ENCODE peak calls at places on chromosomes 11 and 22, in five cellular contexts. L, S, G, I and K are unnamed samples.

GRCh38 chr22:44351685-44352377 is 39.1 kb upstream of the SHISAL1 start:
- DNase-seq in L (no peak), G (no peak), S (no peak), I (no peak), K (no peak)

GRCh38 chr11:114412946-114413345 is 12.5 kb downstream of the RBM7 start:
- DNase-seq in G (no peak), S (no peak), I (no peak), L (no peak), K (no peak)

GRCh38 chr22:36954251-36955014 is 41.0 kb downstream of the CSF2RB start:
- DNase-seq in L (no peak), I (no peak), G (no peak), S (no peak), K (peak; percentile 45)

GRCh38 chr11:120182790-120183491 is 27.9 kb upstream of the OAF start:
- DNase-seq in L (no peak), I (no peak), G (peak; percentile 66), S (peak; percentile 4), K (no peak)

GRCh38 chr11:88631497-88631896 is 294.0 kb upstream of the CTSC start:
- DNase-seq in I (no peak), G (no peak), S (no peak), L (no peak), K (no peak)

GRCh38 chr22:39967103-39967829 is 7.1 kb downstream of the TMA7B start:
- DNase-seq in I (no peak), G (no peak), L (no peak), S (no peak), K (no peak)

GRCh38 chr11:76267563-76267962 is 61.3 kb upstream of the WNT11 start:
- DNase-seq in S (no peak), L (no peak), G (no peak), I (no peak), K (no peak)

GRCh38 chr11:1853376-1854131 is 670 bp downstream of the LSP1 start:
- DNase-seq in L (no peak), S (peak; percentile 19), I (no peak), G (no peak), K (no peak)

GRCh38 chr11:60945295-60945667 is 6.7 kb downstream of the SLC15A3 start:
- DNase-seq in I (no peak), S (no peak), L (no peak), G (no peak), K (no peak)

GRCh38 chr22:33188316-33188715 is 130.1 kb upstream of the SYN3 start:
- DNase-seq in L (no peak), I (no peak), G (no peak), S (peak; percentile 30), K (no peak)

GRCh38 chr11:104830080-104830479 is 68.2 kb downstream of the CASP12 start:
- DNase-seq in L (no peak), G (no peak), S (no peak), I (no peak), K (no peak)

GRCh38 chr22:39405346-39406085 is 5.9 kb downstream of the TAB1 start:
- DNase-seq in L (no peak), G (no peak), S (no peak), I (no peak), K (no peak)

GRCh38 chr11:101091781-101092180 is 37.8 kb downstream of the PGR start:
- DNase-seq in L (no peak), I (no peak), S (no peak), G (no peak), K (no peak)

GRCh38 chr11:2442554-2442953 is 1.8 kb downstream of the TRPM5 start:
- DNase-seq in L (no peak), G (no peak), I (no peak), S (no peak), K (no peak)

GRCh38 chr11:44973634-44974401 is 23.1 kb upstream of the TP53I11 start:
- DNase-seq in S (no peak), L (no peak), I (no peak), G (no peak), K (no peak)

GRCh38 chr11:24422371-24422770 is 74.5 kb upstream of the LUZP2 start:
- DNase-seq in G (no peak), I (no peak), L (no peak), S (no peak), K (no peak)

GRCh38 chr11:74011360-74012071 is 2.6 kb upstream of the UCP3 start:
- DNase-seq in L (no peak), G (no peak), S (no peak), I (peak; percentile 19), K (peak; percentile 63)

GRCh38 chr11:71251761-71252433 is 480 bp downstream of the SHANK2 start:
- DNase-seq in L (no peak), G (no peak), I (no peak), S (peak; percentile 8), K (peak; percentile 48)

GRCh38 chr11:122229611-122230386 is 113.8 kb upstream of the BLID start:
- DNase-seq in G (no peak), S (no peak), L (no peak), I (no peak), K (no peak)

GRCh38 chr22:25702046-25702445 is 39.9 kb upstream of the MYO18B start:
- DNase-seq in G (no peak), S (peak; percentile 30), I (no peak), L (no peak), K (peak; percentile 31)

GRCh38 chr22:34760276-34761008 is 305.5 kb upstream of the ISX start:
- DNase-seq in I (no peak), G (no peak), S (no peak), L (no peak), K (no peak)

GRCh38 chr11:65352783-65353182 is 1.8 kb upstream of the TIGD3 start:
- DNase-seq in G (peak; percentile 14), S (peak; percentile 44), L (no peak), I (no peak), K (no peak)

GRCh38 chr11:114821626-114822025 is 143.3 kb downstream of the NXPE2 start:
- DNase-seq in L (no peak), S (no peak), I (no peak), G (no peak), K (no peak)

GRCh38 chr11:14275081-14275480 is 83.9 kb downstream of the RRAS2 start:
- DNase-seq in S (no peak), G (no peak), I (no peak), L (no peak), K (no peak)

GRCh38 chr22:37287550-37287951 is 5.2 kb downstream of the CYTH4 start:
- DNase-seq in S (no peak), I (no peak), L (no peak), G (no peak), K (no peak)

GRCh38 chr22:50656122-50657070 is 16.2 kb upstream of the SHANK3 start:
- DNase-seq in G (no peak), I (no peak), L (peak; percentile 28), S (no peak), K (no peak)

GRCh38 chr11:59668188-59668949 is 468 bp downstream of the PATL1 start:
- DNase-seq in I (no peak), S (no peak), L (peak; percentile 62), G (peak; percentile 77), K (peak; percentile 65)

GRCh38 chr11:66328307-66329144 is 7.7 kb downstream of the RIN1 start:
- DNase-seq in G (peak; percentile 87), S (peak; percentile 88), I (peak; percentile 70), L (peak; percentile 66), K (peak; percentile 88)

GRCh38 chr11:36240178-36240577 is 49.0 kb downstream of the COMMD9 start:
- DNase-seq in L (no peak), I (no peak), S (no peak), G (no peak), K (no peak)

GRCh38 chr22:24303007-24303406 is 32.4 kb downstream of the SPECC1L start:
- DNase-seq in G (no peak), S (no peak), I (no peak), L (no peak), K (no peak)

GRCh38 chr22:30575859-30576258 is 1.4 kb upstream of the GAL3ST1 start:
- DNase-seq in G (no peak), S (no peak), I (no peak), L (no peak), K (no peak)
- TF ChIP-seq CTCF in G (no peak), S (no peak), I (no peak), L (no peak), K (no peak)

DNA sequence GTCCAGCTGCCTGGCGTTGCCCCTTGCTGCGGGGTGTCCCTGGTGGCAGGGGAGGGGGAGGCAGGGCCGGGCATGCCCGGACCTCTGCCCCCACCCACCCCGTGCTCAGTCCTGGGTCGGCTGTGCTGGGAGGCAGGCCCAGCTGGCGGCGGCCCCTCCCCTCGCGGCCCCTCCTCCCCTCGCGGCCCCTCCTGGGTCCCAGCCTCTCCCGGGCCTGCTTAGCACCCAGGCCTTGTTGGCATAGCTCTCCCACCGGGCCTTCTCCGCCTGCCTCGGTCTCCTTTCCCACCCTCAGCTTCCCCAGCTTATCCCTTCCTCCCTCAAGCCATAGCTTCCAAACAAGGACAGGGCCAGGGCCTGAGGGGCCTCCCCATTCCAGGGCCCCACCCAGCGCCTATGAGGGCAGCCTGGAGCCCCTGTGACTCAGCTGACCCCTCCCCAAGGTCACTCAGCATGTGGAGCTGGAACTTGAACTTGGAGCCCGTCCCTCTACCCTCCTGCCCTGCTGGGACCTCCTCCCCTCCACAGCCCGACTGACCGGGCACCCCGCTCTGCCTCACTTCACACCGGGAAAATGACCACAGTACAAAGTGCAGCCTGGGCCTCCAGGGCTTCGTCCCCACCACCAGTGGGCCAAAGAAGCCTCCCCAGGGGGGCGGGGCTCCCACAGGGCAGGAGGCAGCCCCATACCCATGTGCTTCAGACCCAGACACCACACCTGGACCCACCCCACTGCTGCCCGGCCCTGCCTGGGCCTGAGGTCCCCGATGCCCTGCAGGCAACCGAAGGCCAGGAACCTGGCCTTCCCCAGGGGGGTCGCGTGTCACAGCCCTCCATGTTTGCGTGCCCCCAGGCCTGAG is 1.2 kb downstream of the EPS8L2 start:
- DNase-seq in I (no peak), L (no peak), S (no peak), G (peak; percentile 62), K (peak; percentile 32)
- TF ChIP-seq CTCF in I (no peak), L (no peak), S (no peak), G (no peak), K (no peak)

GRCh38 chr11:27524155-27524554 is 17.6 kb upstream of the LIN7C start:
- DNase-seq in I (no peak), G (no peak), L (no peak), S (no peak), K (no peak)
- TF ChIP-seq CTCF in I (no peak), G (no peak), L (no peak), S (peak; percentile 53), K (no peak)

GRCh38 chr11:116557261-116557660 is 215.5 kb downstream of the BUD13 start:
- DNase-seq in S (no peak), G (no peak), I (no peak), L (no peak), K (no peak)

GRCh38 chr11:116548286-116548685 is 224.5 kb downstream of the BUD13 start:
- DNase-seq in G (no peak), I (no peak), L (no peak), S (no peak), K (no peak)

GRCh38 chr11:116558504-116559252 is 214.1 kb downstream of the BUD13 start:
- DNase-seq in S (no peak), L (no peak), G (no peak), I (no peak), K (no peak)

GRCh38 chr11:116556483-116556882 is 216.3 kb downstream of the BUD13 start:
- DNase-seq in S (no peak), G (no peak), I (no peak), L (no peak), K (no peak)

DNA sequence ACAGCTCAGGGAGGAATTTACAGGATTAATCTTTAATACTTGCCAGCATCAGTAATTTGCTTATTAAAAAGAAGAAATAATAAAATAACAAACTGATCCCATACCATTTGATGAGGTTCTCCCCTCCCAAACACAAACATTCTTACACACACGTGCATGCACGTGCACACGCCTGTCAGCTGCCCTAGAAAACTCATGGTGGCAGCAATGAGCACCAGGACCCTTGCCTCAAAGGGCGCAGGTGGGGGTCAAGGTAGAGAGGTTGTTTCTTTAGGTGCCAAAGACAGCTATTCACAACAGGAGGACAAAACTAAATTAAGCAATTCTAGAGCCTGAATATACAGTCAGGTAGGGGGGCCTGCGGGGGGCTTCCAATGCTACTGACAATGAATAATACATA is 219.3 kb downstream of the BUD13 start:
- DNase-seq in G (no peak), S (no peak), I (no peak), L (no peak), K (no peak)
- TF ChIP-seq CTCF in G (no peak), S (peak; percentile 40), I (no peak), L (no peak), K (no peak)